ENCODE peak calls at places on chromosomes 6 and 20, in nine cellular contexts. K is IMR-90, D is heart left ventricle, H is ovary, M is suprapubic skin, A is K562, S is HCT116, Q is uterus, Z is lower leg skin. X is an unnamed sample.

GRCh38 chr20:32519367-32519730 is 65.8 kb downstream of the NOL4L start:
- DNase-seq in Z (no peak), S (no peak), D (no peak), K (no peak), H (no peak), M (no peak), Q (no peak), A (no peak), X (no peak)

GRCh38 chr20:4800131-4800530 is 78.4 kb downstream of the PRND start:
- DNase-seq in A (no peak), D (no peak), H (no peak), S (no peak), K (no peak), Z (no peak), Q (no peak), M (no peak), X (no peak)

GRCh38 chr6:44575644-44576043 is 188.1 kb downstream of the CDC5L start:
- DNase-seq in K (no peak), D (no peak), M (no peak), A (no peak), Z (no peak), Q (no peak), H (no peak), S (no peak), X (no peak)

GRCh38 chr6:100479180-100480035 is 14.7 kb upstream of the SIM1 start:
- DNase-seq in S (peak; percentile 54), M (no peak), H (no peak), Q (no peak), K (peak; percentile 49), D (no peak), Z (no peak), A (peak; percentile 61), X (no peak)

GRCh38 chr6:44917430-44917829 is 410.7 kb upstream of the RUNX2 start:
- DNase-seq in Z (no peak), M (no peak), H (no peak), S (no peak), A (no peak), D (no peak), Q (no peak), K (peak; percentile 19), X (no peak)

GRCh38 chr6:6616670-6617069 is 28.1 kb downstream of the LY86 start:
- DNase-seq in H (no peak), S (no peak), Q (no peak), Z (no peak), M (no peak), A (no peak), D (no peak), K (no peak), X (no peak)

GRCh38 chr20:54029176-54029575 is 41.2 kb downstream of the BCAS1 start:
- DNase-seq in K (no peak), A (no peak), H (no peak), S (no peak), D (no peak), M (peak; percentile 76), Q (no peak), Z (peak; percentile 55), X (no peak)

GRCh38 chr6:24931752-24932691 is 3.7 kb downstream of the RIPOR2 start:
- DNase-seq in Z (no peak), D (no peak), K (peak; percentile 67), S (no peak), Q (no peak), H (no peak), M (no peak), A (no peak), X (no peak)

GRCh38 chr6:12298017-12298958 is 8.1 kb downstream of the EDN1 start:
- DNase-seq in Q (no peak), M (no peak), A (no peak), Z (no peak), D (no peak), S (no peak), H (no peak), K (no peak), X (no peak)

GRCh38 chr6:170223718-170224693 is 66.9 kb downstream of the DLL1 start:
- DNase-seq in M (peak; percentile 47), A (no peak), H (no peak), D (no peak), K (no peak), Q (peak; percentile 9), Z (no peak), S (no peak), X (no peak)

GRCh38 chr20:50215917-50216316 is 25.3 kb downstream of the CEBPB start:
- DNase-seq in H (no peak), M (no peak), Q (no peak), S (no peak), D (no peak), Z (no peak), K (no peak), A (no peak), X (no peak)

GRCh38 chr6:34235605-34236422 is 859 bp upstream of the HMGA1 start:
- DNase-seq in H (no peak), M (peak; percentile 81), D (peak; percentile 58), S (no peak), A (peak; percentile 88), K (peak; percentile 92), Z (peak; percentile 63), Q (peak; percentile 31), X (peak; percentile 53)

GRCh38 chr20:44993343-44993742 is 27.0 kb downstream of the STK4 start:
- DNase-seq in S (no peak), K (peak; percentile 12), D (no peak), A (no peak), M (no peak), Q (no peak), Z (no peak), H (no peak), X (no peak)

GRCh38 chr6:117547688-117548621 is 54.4 kb downstream of the GOPC start:
- DNase-seq in A (no peak), M (peak; percentile 73), Q (peak; percentile 27), D (peak; percentile 68), H (peak; percentile 59), Z (peak; percentile 41), S (no peak), K (peak; percentile 54), X (peak; percentile 83)

GRCh38 chr6:23086100-23086499 is 516.7 kb downstream of the HDGFL1 start:
- DNase-seq in Q (no peak), Z (no peak), K (no peak), S (no peak), A (no peak), D (no peak), M (no peak), H (no peak), X (no peak)
- H3K4me3 ChIP-seq in Q (no peak overlapping the region), Z (no peak overlapping the region), K (no peak overlapping the region), S (no peak overlapping the region), A (no peak overlapping the region), D (no peak overlapping the region), M (no peak overlapping the region), H (no peak overlapping the region), X (no peak overlapping the region)

GRCh38 chr20:61742097-61742805 is 323.4 kb downstream of the TAF4 start:
- DNase-seq in S (no peak), H (no peak), Z (no peak), Q (no peak), D (no peak), A (no peak), M (no peak), K (no peak), X (no peak)
- TF ChIP-seq CTCF in S (no peak), H (no peak), Z (no peak), Q (no peak), D (no peak), A (no peak), M (no peak), K (no peak), X (no peak)

DNA sequence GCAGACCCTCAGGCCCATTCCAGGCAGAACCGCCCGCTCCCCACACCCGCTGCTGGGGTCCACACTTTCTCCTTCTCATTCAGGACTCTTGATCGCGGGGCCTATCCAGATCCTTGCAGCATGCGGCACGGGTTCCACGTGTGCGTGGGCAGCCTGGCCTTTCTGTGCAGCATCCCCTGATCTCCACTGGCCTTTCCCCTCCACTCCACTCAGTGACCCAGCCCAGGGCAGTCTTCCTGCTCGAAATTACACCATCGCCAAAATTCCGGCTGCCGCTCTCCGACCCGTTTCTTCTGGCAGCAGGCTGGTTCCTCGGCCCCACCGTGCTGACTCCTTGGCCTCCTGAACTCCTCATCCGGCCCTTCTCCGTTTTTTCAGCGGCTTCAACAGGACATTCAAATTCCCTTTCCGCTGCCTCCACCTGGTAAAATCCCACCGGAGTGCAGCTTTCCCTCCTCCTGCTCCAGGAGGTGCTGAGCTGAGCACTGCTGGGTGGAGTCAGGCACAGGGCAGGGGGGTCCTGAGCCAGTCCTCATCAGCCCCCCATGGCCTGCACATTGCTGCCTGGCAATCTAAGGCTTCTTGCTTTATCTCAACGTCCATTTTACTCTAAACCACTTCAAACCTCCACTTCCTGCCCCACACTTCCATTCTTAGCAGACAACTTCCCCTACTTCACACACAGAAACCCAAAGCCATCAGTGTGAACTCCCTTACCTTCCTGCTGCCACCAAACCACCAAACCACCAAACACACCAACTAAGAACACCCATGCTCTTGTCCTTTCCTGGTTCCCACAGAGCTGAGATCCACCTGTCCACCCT is 9.0 kb downstream of the SFT2D1 start:
- DNase-seq in A (no peak), D (no peak), H (no peak), Z (no peak), Q (no peak), S (no peak), M (no peak), K (no peak), X (no peak)
- TF ChIP-seq POLR2A in A (peak; percentile 54), D (no peak), H (no peak), Z (no peak), Q (no peak), S (no peak), M (no peak), K (no peak), X (no peak)

GRCh38 chr6:124970243-124970642 is 8.0 kb downstream of the RNF217 start:
- DNase-seq in Z (no peak), D (no peak), Q (no peak), H (no peak), K (peak; percentile 59), M (no peak), A (no peak), S (no peak), X (no peak)

GRCh38 chr6:124964764-124965105 is 2.5 kb downstream of the RNF217 start:
- DNase-seq in D (no peak), M (no peak), H (no peak), S (no peak), Z (no peak), A (peak; percentile 31), K (no peak), Q (no peak), X (no peak)

GRCh38 chr6:124970763-124971162 is 8.5 kb downstream of the RNF217 start:
- DNase-seq in A (no peak), M (no peak), H (no peak), D (no peak), Q (no peak), S (no peak), Z (no peak), K (no peak), X (no peak)

GRCh38 chr6:124967444-124967843 is 5.2 kb downstream of the RNF217 start:
- DNase-seq in H (no peak), Q (no peak), S (no peak), A (peak; percentile 21), K (peak; percentile 68), M (no peak), D (no peak), Z (no peak), X (no peak)

DNA sequence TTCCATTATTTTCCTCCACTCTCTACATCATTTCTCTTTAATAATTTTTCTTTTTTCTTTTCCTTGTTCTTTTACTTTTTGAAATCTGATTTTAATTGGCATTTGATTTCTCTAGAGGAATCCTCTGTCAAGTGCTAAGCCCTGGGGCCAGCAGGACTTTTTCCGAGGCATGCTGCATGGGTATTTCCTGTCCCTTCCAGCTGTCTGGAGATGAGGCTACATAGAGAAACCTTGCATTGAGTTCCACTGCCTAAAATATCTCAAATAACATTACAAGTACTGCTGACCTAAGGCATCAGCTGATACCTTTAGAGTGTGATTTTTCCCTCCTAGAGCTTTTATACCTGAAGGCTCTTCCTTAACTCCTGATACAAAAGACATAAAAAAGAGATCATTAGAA is 6.2 kb downstream of the RNF217 start:
- DNase-seq in Z (no peak), M (no peak), K (peak; percentile 26), A (no peak), H (no peak), Q (no peak), S (no peak), D (no peak), X (no peak)
- H3K4me3 ChIP-seq in Z (no peak overlapping the region), M (no peak overlapping the region), K (no peak overlapping the region), A (no peak overlapping the region), H (no peak overlapping the region), Q (no peak overlapping the region), S (no peak overlapping the region), D (no peak overlapping the region), X (no peak overlapping the region)